ENCODE peak calls at places on chromosomes 3 and 15, in seven cellular contexts. V, B, T, C, E, F and R are unnamed samples.

GRCh38 chr15:91192285-91193058 is 92.4 kb downstream of the SV2B start:
- DNase-seq in V (no peak), B (no peak), T (no peak), C (no peak), E (no peak), F (no peak), R (no peak)

GRCh38 chr15:36428102-36428845 is 151.2 kb upstream of the CDIN1 start:
- DNase-seq in V (peak), B (no peak), T (no peak), C (no peak), E (no peak), F (no peak), R (no peak)

GRCh38 chr15:35078221-35078915 is 6.7 kb downstream of the NANOGP8 start:
- DNase-seq in V (peak), B (no peak), T (peak), C (no peak), E (peak), F (no peak), R (no peak)

GRCh38 chr3:187750513-187751123 is 5.3 kb upstream of the BCL6 start:
- DNase-seq in V (no peak), B (no peak), T (peak), C (no peak), E (peak), F (no peak), R (no peak)

GRCh38 chr3:194913281-194913680 is 227.6 kb downstream of the FAM43A start:
- DNase-seq in V (no peak), B (no peak), T (no peak), C (no peak), E (no peak), F (no peak), R (no peak)

GRCh38 chr15:99692825-99693224 is 40.4 kb downstream of the LYSMD4 start:
- DNase-seq in V (no peak), B (no peak), T (no peak), C (no peak), E (no peak), F (no peak), R (no peak)

GRCh38 chr15:56886450-56886856 is 32.0 kb upstream of the TCF12 start:
- DNase-seq in V (no peak), B (no peak), T (peak), C (no peak), E (no peak), F (no peak), R (no peak)

GRCh38 chr3:113695426-113695817 is 1.0 kb downstream of the USF3 start:
- DNase-seq in V (no peak), B (no peak), T (no peak), C (no peak), E (no peak), F (no peak), R (no peak)

GRCh38 chr3:100364421-100364820 is 29.9 kb downstream of the NIT2 start:
- DNase-seq in V (no peak), B (no peak), T (no peak), C (no peak), E (no peak), F (no peak), R (no peak)

GRCh38 chr3:100358413-100358812 is 23.9 kb downstream of the NIT2 start:
- DNase-seq in V (no peak), B (no peak), T (no peak), C (no peak), E (no peak), F (no peak), R (no peak)

GRCh38 chr3:100361897-100362296 is 27.3 kb downstream of the NIT2 start:
- DNase-seq in V (no peak), B (no peak), T (no peak), C (no peak), E (no peak), F (no peak), R (no peak)

GRCh38 chr3:100359030-100359429 is 24.5 kb downstream of the NIT2 start:
- DNase-seq in V (no peak), B (no peak), T (no peak), C (no peak), E (no peak), F (no peak), R (no peak)

DNA sequence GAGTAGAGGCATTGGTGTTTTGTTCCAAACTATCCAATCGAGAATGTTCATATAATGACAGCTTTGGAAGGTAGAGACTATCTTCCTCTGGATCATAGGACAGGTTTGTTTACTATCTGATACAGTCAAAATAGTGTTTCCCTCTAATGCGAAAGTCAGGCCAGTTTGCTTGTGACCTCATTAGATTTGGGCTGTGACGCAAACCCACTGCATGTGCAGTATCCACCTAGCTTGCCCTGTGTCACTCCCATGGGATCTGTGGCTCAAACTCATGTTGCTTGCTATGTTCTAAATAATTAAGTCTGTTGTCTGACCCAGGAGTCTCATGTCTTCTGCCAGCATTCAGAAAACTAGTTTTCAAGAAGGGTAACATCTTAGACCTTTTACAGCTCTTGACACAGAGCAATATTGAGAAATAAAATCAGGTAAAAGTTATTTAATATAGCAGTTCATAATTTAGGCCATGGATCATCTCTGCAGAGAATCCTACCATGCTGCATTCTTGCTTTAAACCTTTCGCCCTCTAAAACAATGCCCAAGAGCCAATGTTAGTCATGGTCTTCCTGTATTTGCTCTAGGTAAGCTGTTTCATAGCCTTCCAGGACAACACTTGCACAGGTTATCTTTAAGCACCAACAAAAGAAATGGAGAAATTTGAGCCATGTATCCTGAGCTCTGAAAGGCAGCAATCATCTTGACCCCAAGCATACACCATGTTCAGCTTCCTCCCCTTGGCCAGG is 26.4 kb downstream of the NIT2 start:
- DNase-seq in V (no peak), B (no peak), T (no peak), C (no peak), E (no peak), F (no peak), R (no peak)
- TF ChIP-seq POLR2AphosphoS5 in V (peak), B (no peak), T (no peak), C (no peak), E (no peak), F (no peak), R (no peak)

GRCh38 chr3:56931816-56932215 is 128.6 kb upstream of the SPATA12 start:
- DNase-seq in V (no peak), B (no peak), T (no peak), C (no peak), E (no peak), F (no peak), R (no peak)

GRCh38 chr3:56932858-56933257 is 127.6 kb upstream of the SPATA12 start:
- DNase-seq in V (no peak), B (no peak), T (no peak), C (no peak), E (no peak), F (no peak), R (no peak)

GRCh38 chr3:56928379-56929068 is 126.8 kb upstream of the ARHGEF3 start:
- DNase-seq in V (no peak), B (no peak), T (peak), C (no peak), E (no peak), F (no peak), R (no peak)

GRCh38 chr3:56930706-56931105 is 129.0 kb upstream of the ARHGEF3 start:
- DNase-seq in V (no peak), B (no peak), T (no peak), C (no peak), E (no peak), F (no peak), R (no peak)

DNA sequence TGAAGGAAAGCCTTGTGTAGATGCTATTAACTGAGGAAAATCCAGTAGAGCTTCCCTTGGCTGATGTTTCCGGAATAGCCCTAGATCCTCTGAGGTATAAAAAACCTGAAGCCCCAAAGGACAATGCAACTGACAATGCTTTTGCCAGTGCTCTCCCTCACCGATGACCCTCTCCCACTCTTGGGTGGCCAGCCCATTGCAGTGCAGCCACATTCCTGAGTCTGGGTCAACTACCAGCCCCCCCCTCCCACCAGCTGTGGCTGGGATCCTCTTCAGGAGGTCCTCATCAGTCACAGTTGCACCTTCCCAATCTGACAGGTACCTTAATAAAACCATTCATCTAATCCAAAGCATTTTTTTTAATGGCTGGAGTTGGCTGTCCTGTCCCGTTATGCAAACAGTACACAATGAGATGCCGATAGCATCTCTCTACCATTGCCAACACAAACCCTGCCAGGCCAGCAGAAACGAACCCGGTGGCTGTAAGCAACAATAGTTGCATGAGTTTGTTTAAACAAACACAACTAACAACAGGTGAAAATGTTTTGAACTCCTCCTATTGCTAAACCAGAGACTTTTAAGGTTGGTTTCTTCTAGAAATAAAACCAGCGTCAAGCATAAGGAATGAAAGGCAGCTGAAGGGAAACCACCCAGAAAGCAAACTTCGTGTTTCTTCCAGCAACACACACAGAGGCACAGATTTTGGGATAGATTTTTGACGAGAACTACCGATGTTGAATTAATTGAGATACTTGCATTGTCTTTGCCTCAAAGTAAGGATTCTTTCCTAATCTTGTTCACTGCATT is 128.3 kb upstream of the ARHGEF3 start:
- DNase-seq in V (no peak), B (no peak), T (no peak), C (no peak), E (no peak), F (no peak), R (no peak)
- TF ChIP-seq POLR2AphosphoS5 in V (no peak), B (peak), T (no peak), C (no peak), E (no peak), F (no peak), R (no peak)

DNA sequence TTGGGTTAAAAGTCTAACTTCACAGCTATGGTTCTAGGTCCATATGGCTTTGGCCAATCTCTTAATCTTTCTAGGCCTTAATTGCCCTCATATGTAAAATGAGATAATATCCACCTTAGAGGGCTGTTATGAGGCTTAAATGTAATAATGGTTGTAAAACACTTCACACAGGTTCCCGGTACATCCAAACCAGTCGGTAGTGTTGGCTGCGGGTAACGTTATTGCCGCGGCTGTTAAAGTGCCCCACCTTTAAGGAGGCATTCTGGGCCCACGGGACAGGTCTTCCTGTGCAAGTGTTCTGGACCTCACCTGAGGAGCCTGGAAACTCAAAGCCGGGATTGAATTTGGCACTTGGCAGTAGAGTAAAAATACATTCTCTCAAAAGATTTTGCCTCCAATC is 45.1 kb upstream of the TSEN2 start:
- DNase-seq in V (no peak), B (no peak), T (no peak), C (peak), E (no peak), F (no peak), R (no peak)
- TF ChIP-seq POLR2AphosphoS5 in V (no peak), B (no peak), T (no peak), C (no peak), E (no peak), F (no peak), R (no peak)

DNA sequence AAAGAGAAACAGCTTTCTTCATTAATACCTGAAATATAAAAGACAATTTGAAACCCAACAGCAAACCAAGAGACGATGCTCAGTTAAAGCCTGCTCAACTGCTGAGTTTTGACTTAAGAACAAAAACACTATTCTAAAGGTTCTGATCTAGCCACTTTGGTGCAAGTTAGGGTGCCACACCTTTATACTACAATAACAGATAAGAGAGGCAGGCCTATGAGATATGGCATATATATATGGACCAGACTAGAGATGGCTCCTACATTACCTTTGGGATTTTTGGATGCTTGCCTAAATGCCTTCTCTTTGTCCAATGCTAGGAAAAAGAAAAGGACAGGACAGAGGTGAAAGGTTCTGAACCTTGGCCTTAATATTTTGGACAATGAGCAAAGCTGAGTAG is 68.6 kb downstream of the INO80 start:
- DNase-seq in V (no peak), B (no peak), T (no peak), C (no peak), E (no peak), F (no peak), R (no peak)
- TF ChIP-seq POLR2AphosphoS5 in V (no peak), B (no peak), T (no peak), C (no peak), E (no peak), F (no peak), R (no peak)

DNA sequence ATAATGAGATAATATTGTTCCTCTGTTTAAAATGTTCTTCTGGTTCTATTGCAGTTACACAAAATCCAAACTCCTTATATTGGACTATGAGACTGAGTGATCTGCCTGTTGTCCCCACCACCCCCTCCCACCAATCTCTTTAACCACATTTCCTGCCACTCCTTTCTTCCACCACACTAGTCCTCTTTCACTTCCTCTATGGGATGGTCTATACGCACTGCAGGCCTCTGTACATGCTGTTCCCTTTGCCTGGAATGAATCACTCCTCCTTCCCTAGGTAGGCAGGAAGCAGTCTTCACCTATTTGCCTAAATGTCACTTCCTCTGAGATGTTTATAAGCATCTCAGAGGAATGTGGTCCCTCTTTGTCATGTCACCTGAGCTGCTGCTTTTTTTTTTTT is 4.0 kb downstream of the MAP2K1 start:
- DNase-seq in V (no peak), B (no peak), T (no peak), C (no peak), E (no peak), F (peak), R (no peak)
- TF ChIP-seq POLR2AphosphoS5 in V (no peak), B (no peak), T (no peak), C (no peak), E (peak), F (no peak), R (no peak)

GRCh38 chr3:32571192-32571485 is 481 bp upstream of the DYNC1LI1 start:
- DNase-seq in V (no peak), B (no peak), T (no peak), C (no peak), E (no peak), F (no peak), R (no peak)
- TF ChIP-seq POLR2AphosphoS5 in V (no peak), B (no peak), T (no peak), C (no peak), E (no peak), F (no peak), R (no peak)

GRCh38 chr3:35500641-35501353 is 138.5 kb upstream of the ARPP21 start:
- DNase-seq in V (no peak), B (no peak), T (no peak), C (no peak), E (no peak), F (no peak), R (no peak)
- TF ChIP-seq POLR2AphosphoS5 in V (no peak), B (no peak), T (no peak), C (no peak), E (no peak), F (no peak), R (no peak)

GRCh38 chr3:185934726-185935464 is 2.9 kb downstream of the TRA2B start:
- DNase-seq in V (no peak), B (no peak), T (no peak), C (no peak), E (no peak), F (no peak), R (no peak)
- TF ChIP-seq POLR2AphosphoS5 in V (no peak), B (no peak), T (no peak), C (no peak), E (no peak), F (no peak), R (no peak)

GRCh38 chr3:12194209-12194608 is 35.5 kb upstream of the TIMP4 start:
- DNase-seq in V (peak), B (no peak), T (no peak), C (no peak), E (no peak), F (peak), R (no peak)
- TF ChIP-seq POLR2AphosphoS5 in V (no peak), B (no peak), T (no peak), C (peak), E (peak), F (no peak), R (peak)

DNA sequence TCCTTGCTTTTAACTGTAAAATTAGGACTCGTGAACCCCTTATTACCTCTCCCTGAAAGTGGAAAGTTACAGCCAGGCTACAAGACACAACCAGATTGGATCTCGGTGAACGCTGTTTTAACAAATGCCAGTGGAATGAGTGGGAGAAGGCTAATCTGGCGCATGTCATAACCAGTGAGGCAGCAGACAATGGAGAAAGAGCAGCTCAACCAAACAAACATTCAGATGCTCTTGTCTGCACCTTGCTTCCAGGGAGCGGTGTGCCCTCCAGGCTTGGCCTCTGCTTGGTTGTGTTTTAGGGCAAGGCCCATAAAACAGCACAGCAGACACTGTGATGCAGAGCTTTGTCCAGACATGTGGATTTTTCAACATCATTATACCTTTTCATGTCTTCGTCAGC is 45.9 kb upstream of the ATP1B3 start:
- DNase-seq in V (no peak), B (peak), T (no peak), C (no peak), E (no peak), F (no peak), R (no peak)
- TF ChIP-seq POLR2AphosphoS5 in V (no peak), B (no peak), T (no peak), C (no peak), E (no peak), F (no peak), R (no peak)